ENCODE peak calls at places on chromosomes 2 and 18, in nine cellular contexts. J is psoas muscle; N is heart right ventricle; Q is hepatocyte; C is keratinocyte; V is AG04450; U is uterus; A is thyroid gland; P is CD8-positive, alpha-beta T cell. S is an unnamed sample.

GRCh38 chr2:176650101-176650500 is 380.9 kb downstream of the MTX2 start:
- DNase-seq in J (no peak), P (no peak), V (no peak), N (no peak), U (no peak), Q (no peak), C (no peak), A (no peak), S (no peak)

GRCh38 chr2:181682026-181682789 is 1.9 kb upstream of the NEUROD1 start:
- DNase-seq in P (no peak), A (no peak), V (no peak), J (no peak), Q (no peak), U (no peak), N (no peak), C (no peak), S (no peak)

GRCh38 chr18:59067873-59068272 is 71.8 kb upstream of the SEC11C start:
- DNase-seq in Q (peak; percentile 45), J (no peak), U (no peak), V (no peak), A (peak; percentile 63), P (no peak), C (no peak), N (no peak), S (no peak)

GRCh38 chr2:107607054-107607453 is 219.6 kb upstream of the RGPD4 start:
- DNase-seq in C (no peak), A (no peak), U (no peak), J (no peak), Q (no peak), V (no peak), P (no peak), N (no peak), S (no peak)

GRCh38 chr2:210481601-210482124 is 5.1 kb upstream of the LANCL1 start:
- DNase-seq in N (no peak), P (no peak), U (no peak), J (no peak), Q (no peak), V (no peak), C (no peak), A (no peak), S (no peak)

GRCh38 chr18:69789794-69790193 is 157.9 kb downstream of the CD226 start:
- DNase-seq in Q (no peak), P (no peak), N (no peak), C (no peak), J (no peak), U (no peak), V (no peak), A (no peak), S (no peak)

GRCh38 chr2:157361526-157361925 is 35.9 kb upstream of the ERMN start:
- DNase-seq in P (no peak), V (no peak), N (no peak), U (no peak), A (no peak), Q (no peak), C (no peak), J (no peak), S (no peak)

GRCh38 chr2:122703676-122704075 is 948.2 kb downstream of the TSN start:
- DNase-seq in P (no peak), C (no peak), Q (no peak), V (no peak), U (no peak), N (no peak), A (no peak), J (no peak), S (no peak)

GRCh38 chr2:203685789-203686433 is 20.5 kb upstream of the CD28 start:
- DNase-seq in N (no peak), Q (no peak), V (no peak), P (no peak), U (no peak), J (no peak), C (no peak), A (no peak), S (no peak)

GRCh38 chr2:165952600-165953210 is 871 bp downstream of the TTC21B start:
- DNase-seq in J (no peak), V (no peak), U (no peak), N (no peak), C (no peak), A (no peak), Q (peak; percentile 14), P (no peak), S (no peak)

GRCh38 chr2:8583400-8584173 is 98.3 kb upstream of the ID2 start:
- DNase-seq in C (peak; percentile 28), N (peak; percentile 95), V (no peak), J (peak; percentile 94), P (peak; percentile 58), Q (peak; percentile 96), U (peak; percentile 90), A (peak; percentile 99), S (peak; percentile 99)

DNA sequence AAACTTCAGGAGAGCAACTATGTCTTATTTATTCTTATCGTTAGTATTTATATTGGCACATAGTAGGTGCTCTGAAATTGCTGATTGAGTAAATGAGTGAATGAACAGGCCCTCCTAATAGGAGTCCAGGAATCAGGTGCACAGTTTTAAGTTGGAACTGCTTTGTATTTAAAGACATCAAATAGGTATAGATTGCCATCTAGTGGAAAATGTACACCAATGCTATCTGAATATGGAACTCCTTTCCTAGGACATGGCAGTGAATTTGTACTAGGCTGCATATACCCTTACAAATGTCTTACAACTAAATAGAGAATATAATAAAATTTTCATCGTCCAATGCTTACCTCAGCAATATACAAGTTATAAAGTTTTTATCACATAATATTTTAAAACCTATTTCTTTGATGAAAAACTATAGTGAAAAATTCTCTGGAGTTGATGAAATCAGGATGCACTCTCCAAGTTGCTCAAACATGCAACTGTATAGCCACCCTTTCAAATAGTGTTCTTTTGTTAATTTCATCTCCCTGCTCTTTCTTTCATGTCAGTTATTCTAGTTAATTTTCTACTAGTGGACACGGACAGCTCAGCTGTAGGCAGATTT is 318.9 kb upstream of the SYT4 start:
- DNase-seq in U (no peak), Q (peak; percentile 36), A (no peak), N (no peak), P (no peak), J (no peak), V (no peak), C (no peak), S (no peak)
- H3K27me3 ChIP-seq in U (no peaks in the 10 kb centered on the region), Q (no peaks in the 10 kb centered on the region), A (no peaks in the 10 kb centered on the region), N (no peaks in the 10 kb centered on the region), P (no peaks in the 10 kb centered on the region), J (no peaks in the 10 kb centered on the region), V (no peaks in the 10 kb centered on the region), C (no peaks in the 10 kb centered on the region), S (no peaks in the 10 kb centered on the region)

DNA sequence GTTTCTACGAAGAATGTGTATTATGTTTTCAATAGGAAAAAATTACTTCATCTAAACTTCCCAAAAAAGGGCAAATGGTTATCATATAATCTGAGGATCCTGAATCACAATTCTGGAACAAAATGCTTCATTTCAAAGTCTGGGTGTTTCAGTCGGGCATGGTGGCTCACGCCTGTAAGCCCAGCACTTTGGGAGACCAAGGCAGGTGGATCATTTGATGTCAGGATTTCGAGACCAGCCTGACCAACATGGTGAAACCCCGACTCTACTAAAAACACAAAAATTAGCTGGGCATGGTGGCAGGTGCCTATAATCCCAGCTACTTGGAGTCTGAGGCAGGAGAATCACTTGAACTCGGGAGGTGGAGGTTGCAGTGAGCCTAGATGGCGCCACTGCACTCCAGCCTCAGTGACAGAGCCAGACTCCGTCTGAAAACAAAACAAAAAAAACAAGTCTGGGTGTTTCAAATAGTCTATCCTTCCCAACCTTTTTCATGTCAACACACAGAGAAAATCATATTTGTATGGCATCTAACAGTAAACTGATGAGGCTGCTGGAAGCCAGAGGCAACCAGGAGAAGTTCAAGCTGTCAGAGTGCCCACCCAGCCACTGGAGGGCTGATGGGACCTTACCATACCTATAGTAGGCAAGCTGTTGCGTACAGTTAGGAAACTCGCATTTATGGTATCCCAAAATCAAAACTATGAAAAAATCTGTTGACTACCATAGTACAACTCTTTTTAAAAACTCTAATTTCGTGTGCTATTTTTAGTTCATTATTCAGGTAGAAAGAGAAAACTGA is 14.6 kb downstream of the NBAS start:
- DNase-seq in V (no peak), C (no peak), P (no peak), Q (no peak), U (no peak), J (no peak), A (no peak), N (no peak), S (no peak)
- TF ChIP-seq CTCF in V (no peak), C (no peak), P (no peak), Q (peak; percentile 16), U (no peak), J (no peak), A (no peak), N (no peak), S (no peak)

GRCh38 chr2:47034973-47035609 is 119.5 kb upstream of the MCFD2 start:
- DNase-seq in N (no peak), U (peak; percentile 43), V (no peak), P (no peak), J (no peak), Q (peak; percentile 31), C (no peak), A (peak; percentile 42), S (peak; percentile 72)

GRCh38 chr2:47031909-47032668 is 116.5 kb upstream of the MCFD2 start:
- DNase-seq in U (no peak), C (peak; percentile 77), A (no peak), J (no peak), V (no peak), P (no peak), N (no peak), Q (peak; percentile 44), S (no peak)

GRCh38 chr2:47035615-47036488 is 119.3 kb downstream of the STPG4 start:
- DNase-seq in U (no peak), P (no peak), A (no peak), V (no peak), C (no peak), Q (no peak), N (no peak), J (no peak), S (no peak)

GRCh38 chr2:47032773-47033101 is 117.1 kb upstream of the MCFD2 start:
- DNase-seq in A (no peak), C (no peak), Q (no peak), N (no peak), U (no peak), P (no peak), J (no peak), V (no peak), S (no peak)

GRCh38 chr2:47033102-47033880 is 117.7 kb upstream of the MCFD2 start:
- DNase-seq in P (no peak), V (no peak), U (no peak), C (no peak), N (no peak), Q (no peak), J (no peak), A (no peak), S (no peak)
- H3K4me3 ChIP-seq in P (no peak overlapping the region), V (no peak overlapping the region), U (no peak overlapping the region), C (peak overlapping the region; percentile 30), N (no peak overlapping the region), Q (no peak overlapping the region), J (peak overlapping the region; percentile 26), A (no peak overlapping the region), S (no peak overlapping the region)

DNA sequence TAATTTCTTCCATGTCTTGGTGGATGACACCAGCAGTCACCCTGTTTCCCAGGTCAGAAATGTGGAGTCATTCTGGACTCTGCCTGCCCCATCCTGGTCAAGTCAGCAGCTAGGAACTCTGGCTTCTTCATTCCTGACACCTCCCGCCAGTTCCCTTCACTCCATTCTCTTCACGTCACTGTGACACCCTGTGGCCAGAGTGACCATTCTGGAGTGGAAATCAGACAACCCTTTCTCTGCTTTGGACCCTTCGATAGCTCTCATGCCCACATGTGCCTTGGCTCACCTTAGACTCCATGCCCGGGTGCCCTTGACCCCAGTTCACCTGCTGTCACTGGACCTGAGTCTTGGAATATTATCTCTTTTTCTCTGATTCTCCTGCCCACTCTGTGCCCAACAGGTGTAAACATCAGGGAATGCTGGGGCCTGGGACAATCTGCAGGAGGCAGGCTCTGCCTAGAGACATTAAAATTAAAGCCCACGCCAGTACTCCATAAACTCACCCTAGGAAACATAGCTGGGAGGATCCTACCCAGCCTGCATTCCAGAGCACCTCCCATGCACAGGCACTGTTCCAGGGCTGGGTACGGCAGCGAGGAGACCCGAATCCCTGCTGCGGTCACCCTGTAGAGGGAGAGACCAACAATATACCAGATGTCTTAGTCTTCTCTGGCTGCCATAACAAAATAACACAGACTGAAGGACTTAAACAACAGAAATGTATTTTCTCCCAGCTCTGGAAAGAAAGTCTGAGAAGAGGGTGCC is 41.1 kb upstream of the FAHD2A start:
- DNase-seq in C (no peak), V (no peak), U (no peak), P (no peak), N (no peak), A (no peak), J (no peak), Q (no peak), S (no peak)
- H3K27me3 ChIP-seq in C (peaks cover 14% of the 10 kb centered on the region), V (peaks cover 3% of the 10 kb centered on the region), U (no peaks in the 10 kb centered on the region), P (no peaks in the 10 kb centered on the region), N (no peaks in the 10 kb centered on the region), A (no peaks in the 10 kb centered on the region), J (no peaks in the 10 kb centered on the region), Q (no peaks in the 10 kb centered on the region), S (no peaks in the 10 kb centered on the region)